ENCODE peak calls at places on chromosome 21, in four cellular contexts. L is caudate nucleus, Z is substantia nigra, J is HL-60. V is an unnamed sample.

GRCh38 chr21:33247596-33247995 is 17.9 kb downstream of the IFNAR2 start:
- DNase-seq in J (peak; percentile 80), Z (no peak), L (no peak), V (no peak)

GRCh38 chr21:33380483-33380998 is 22.7 kb upstream of the IFNGR2 start:
- DNase-seq in Z (peak; percentile 60), L (peak; percentile 10), J (peak; percentile 94), V (peak; percentile 94)

GRCh38 chr21:41803316-41803715 is 36.5 kb upstream of the RIPK4 start:
- DNase-seq in J (no peak), L (no peak), Z (no peak), V (no peak)

GRCh38 chr21:42213082-42213774 is 5.7 kb upstream of the ABCG1 start:
- DNase-seq in J (no peak), L (no peak), Z (no peak), V (no peak)

GRCh38 chr21:42195378-42196031 is 23.4 kb upstream of the ABCG1 start:
- DNase-seq in Z (no peak), J (peak; percentile 66), L (no peak), V (peak; percentile 31)

GRCh38 chr21:26199471-26199870 is 28.9 kb upstream of the APP start:
- DNase-seq in J (no peak), Z (no peak), L (no peak), V (no peak)

GRCh38 chr21:44313451-44313850 is 13.6 kb downstream of the PFKL start:
- DNase-seq in L (no peak), Z (no peak), J (no peak), V (no peak)

GRCh38 chr21:26686278-26686677 is 113.2 kb upstream of the CYYR1 start:
- DNase-seq in J (peak; percentile 52), L (no peak), Z (no peak), V (no peak)

GRCh38 chr21:41610042-41610839 is 102.3 kb upstream of the TMPRSS2 start:
- DNase-seq in L (no peak), Z (no peak), J (peak; percentile 42), V (peak; percentile 75)

GRCh38 chr21:44753357-44753756 is 42.0 kb upstream of the TSPEAR start:
- DNase-seq in L (no peak), Z (no peak), J (no peak), V (no peak)

GRCh38 chr21:28127390-28127789 is 865.3 kb downstream of the LTN1 start:
- DNase-seq in Z (no peak), J (no peak), L (no peak), V (no peak)

GRCh38 chr21:25862596-25862995 is 127.8 kb downstream of the GABPA start:
- DNase-seq in L (no peak), Z (no peak), J (peak; percentile 42), V (peak; percentile 34)

GRCh38 chr21:24290151-24290833 is 1317.0 kb downstream of the MRPL39 start:
- DNase-seq in Z (no peak), J (no peak), L (no peak), V (no peak)

GRCh38 chr21:41899431-41900202 is 20.5 kb upstream of the PRDM15 start:
- DNase-seq in L (no peak), Z (no peak), J (no peak), V (no peak)

GRCh38 chr21:41611966-41612606 is 104.1 kb upstream of the TMPRSS2 start:
- DNase-seq in L (no peak), J (peak; percentile 4), Z (no peak), V (no peak)

GRCh38 chr21:18499761-18500376 is 96.3 kb upstream of the TMPRSS15 start:
- DNase-seq in L (no peak), J (peak; percentile 21), Z (no peak), V (peak; percentile 83)

GRCh38 chr21:26177741-26178452 is 7.3 kb upstream of the APP start:
- DNase-seq in J (no peak), Z (no peak), L (no peak), V (no peak)

GRCh38 chr21:25657140-25657539 is 18.1 kb downstream of the JAM2 start:
- DNase-seq in Z (no peak), L (no peak), J (no peak), V (no peak)

GRCh38 chr21:43193651-43194302 is 25.0 kb downstream of the CRYAA start:
- DNase-seq in L (no peak), J (no peak), Z (no peak), V (peak; percentile 16)

GRCh38 chr21:32015740-32016139 is 142.9 kb downstream of the HUNK start:
- DNase-seq in L (no peak), J (no peak), Z (no peak), V (no peak)

GRCh38 chr21:27466175-27466574 is 499.3 kb upstream of the ADAMTS5 start:
- DNase-seq in L (no peak), J (no peak), Z (no peak), V (no peak)

GRCh38 chr21:42688841-42689371 is 35.5 kb downstream of the PDE9A start:
- DNase-seq in Z (no peak), J (no peak), L (no peak), V (no peak)

GRCh38 chr21:41615613-41616012 is 107.7 kb upstream of the TMPRSS2 start:
- DNase-seq in L (no peak), Z (no peak), J (no peak), V (no peak)

GRCh38 chr21:28066051-28066450 is 926.6 kb downstream of the LTN1 start:
- DNase-seq in L (no peak), J (no peak), Z (no peak), V (no peak)

GRCh38 chr21:16195476-16195875 is 465.7 kb downstream of the USP25 start:
- DNase-seq in L (no peak), J (peak; percentile 17), Z (no peak), V (no peak)

GRCh38 chr21:21664871-21665270 is 666.7 kb downstream of the NCAM2 start:
- DNase-seq in Z (no peak), J (no peak), L (no peak), V (no peak)

GRCh38 chr21:42614391-42614790 is 39.0 kb upstream of the PDE9A start:
- DNase-seq in L (no peak), Z (no peak), J (no peak), V (no peak)

GRCh38 chr21:28627691-28628090 is 365.0 kb downstream of the LTN1 start:
- DNase-seq in L (no peak), Z (no peak), J (no peak), V (no peak)

GRCh38 chr21:44467859-44468195 is 12.5 kb downstream of the LRRC3 start:
- DNase-seq in J (no peak), Z (no peak), L (no peak), V (no peak)

GRCh38 chr21:28272272-28272992 is 720.2 kb downstream of the LTN1 start:
- DNase-seq in J (no peak), L (no peak), Z (no peak), V (no peak)

GRCh38 chr21:32062591-32063227 is 189.9 kb downstream of the HUNK start:
- DNase-seq in J (no peak), L (no peak), Z (no peak), V (no peak)

GRCh38 chr21:39456665-39457064 is 4.9 kb downstream of the SH3BGR start:
- DNase-seq in J (no peak), L (no peak), Z (no peak), V (no peak)

GRCh38 chr21:36691539-36692124 is 7.3 kb upstream of the SIM2 start:
- DNase-seq in Z (no peak), J (no peak), L (no peak), V (no peak)

GRCh38 chr21:32732544-32732943 is 4.7 kb upstream of the SYNJ1 start:
- DNase-seq in Z (no peak), L (no peak), J (no peak), V (no peak)

GRCh38 chr21:37862536-37862935 is 53.7 kb downstream of the KCNJ6 start:
- DNase-seq in L (no peak), J (peak; percentile 83), Z (no peak), V (no peak)
- H3K27ac ChIP-seq in L (no peak overlapping the region), J (peak overlapping the region; percentile 53), Z (no peak overlapping the region), V (no peak overlapping the region)

GRCh38 chr21:15003463-15004135 is 61.2 kb downstream of the NRIP1 start:
- DNase-seq in L (no peak), Z (no peak), J (no peak), V (peak; percentile 20)

GRCh38 chr21:15006594-15007230 is 58.1 kb downstream of the NRIP1 start:
- DNase-seq in Z (no peak), J (no peak), L (no peak), V (no peak)

GRCh38 chr21:15001773-15002647 is 62.8 kb downstream of the NRIP1 start:
- DNase-seq in Z (no peak), L (no peak), J (no peak), V (no peak)

GRCh38 chr21:15005391-15005790 is 59.4 kb downstream of the NRIP1 start:
- DNase-seq in Z (no peak), J (no peak), L (no peak), V (peak; percentile 58)

GRCh38 chr21:15004721-15005370 is 60.0 kb downstream of the NRIP1 start:
- DNase-seq in L (no peak), J (no peak), Z (no peak), V (no peak)
- H3K27ac ChIP-seq in L (peak overlapping the region; percentile 1), J (no peak overlapping the region), Z (no peak overlapping the region), V (peak overlapping the region; percentile 12)

DNA sequence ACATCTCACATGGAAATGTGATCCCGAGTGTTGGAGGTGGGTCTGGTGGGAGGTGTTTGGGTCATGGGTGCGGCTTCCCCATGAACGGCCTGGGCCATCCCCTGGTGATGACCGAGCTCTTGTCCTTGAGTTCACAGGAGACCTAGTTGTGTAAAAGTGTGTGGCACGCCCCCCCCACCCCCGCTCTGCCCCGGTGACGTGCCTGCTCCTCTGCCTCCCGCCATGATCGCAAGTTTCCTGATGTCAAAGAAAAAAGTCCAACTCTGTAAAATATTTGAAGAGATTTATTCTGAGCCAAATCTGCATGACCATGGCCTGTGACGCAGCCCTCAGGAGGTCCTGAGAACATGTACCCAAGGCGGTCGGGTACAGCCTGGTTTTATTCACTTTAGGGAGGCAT is 125.1 kb upstream of the COL6A1 start:
- DNase-seq in Z (no peak), L (no peak), J (no peak), V (no peak)
- H3K27ac ChIP-seq in Z (no peak overlapping the region), L (no peak overlapping the region), J (no peak overlapping the region), V (no peak overlapping the region)

GRCh38 chr21:34579411-34579810 is 35.5 kb downstream of the RCAN1 start:
- DNase-seq in L (no peak), Z (no peak), J (no peak), V (no peak)
- H3K27ac ChIP-seq in L (no peak overlapping the region), Z (no peak overlapping the region), J (no peak overlapping the region), V (no peak overlapping the region)

GRCh38 chr21:40555129-40555528 is 291.8 kb downstream of the DSCAM start:
- DNase-seq in Z (no peak), J (no peak), L (no peak), V (no peak)

GRCh38 chr21:40553781-40554180 is 293.2 kb downstream of the DSCAM start:
- DNase-seq in J (no peak), Z (no peak), L (no peak), V (no peak)

GRCh38 chr21:40556442-40556968 is 290.5 kb downstream of the DSCAM start:
- DNase-seq in J (peak; percentile 32), Z (no peak), L (no peak), V (no peak)
- H3K27ac ChIP-seq in J (no peak overlapping the region), Z (no peak overlapping the region), L (no peak overlapping the region), V (no peak overlapping the region)

V was measured in testis.